ENCODE peak calls at places on chromosomes 5 and 9, in ten cellular contexts. One of them, this sample, is unnamed. For H3K36me3 and H3K9me3, the result is how much of the 10 kb centered on the place peaks cover.

GRCh38 chr9:126157826-126158431 is 168.7 kb upstream of the MVB12B start:
- DNase-seq in stomach: peak
- DNase-seq in esophagus squamous epithelium: no peak
- DNase-seq in Panc1: no peak
- DNase-seq in K562: no peak
- DNase-seq in OCI-LY7: no peak
- DNase-seq in sigmoid colon: no peak
- DNase-seq in body of pancreas: no peak
- DNase-seq in GM23248: no peak
- DNase-seq in heart right ventricle: no peak
- DNase-seq in this sample: no peak

GRCh38 chr5:148831590-148832565 is 5.5 kb downstream of the ADRB2 start:
- DNase-seq in heart right ventricle: no peak
- DNase-seq in GM23248: no peak
- DNase-seq in K562: no peak
- DNase-seq in Panc1: no peak
- DNase-seq in sigmoid colon: peak
- DNase-seq in body of pancreas: no peak
- DNase-seq in stomach: no peak
- DNase-seq in esophagus squamous epithelium: no peak
- DNase-seq in OCI-LY7: peak
- DNase-seq in this sample: no peak

GRCh38 chr5:110262754-110263153 is 463.7 kb downstream of the TMEM232 start:
- DNase-seq in stomach: no peak
- DNase-seq in sigmoid colon: no peak
- DNase-seq in body of pancreas: no peak
- DNase-seq in heart right ventricle: no peak
- DNase-seq in OCI-LY7: no peak
- DNase-seq in Panc1: no peak
- DNase-seq in K562: no peak
- DNase-seq in esophagus squamous epithelium: no peak
- DNase-seq in GM23248: peak
- DNase-seq in this sample: no peak

GRCh38 chr9:95756101-95756500 is 119.4 kb upstream of the ERCC6L2 start:
- DNase-seq in OCI-LY7: no peak
- DNase-seq in K562: no peak
- DNase-seq in heart right ventricle: no peak
- DNase-seq in stomach: no peak
- DNase-seq in Panc1: no peak
- DNase-seq in GM23248: no peak
- DNase-seq in body of pancreas: no peak
- DNase-seq in sigmoid colon: no peak
- DNase-seq in esophagus squamous epithelium: no peak
- DNase-seq in this sample: no peak

GRCh38 chr9:123401879-123402513 is 46.0 kb downstream of the CRB2 start:
- DNase-seq in sigmoid colon: no peak
- DNase-seq in OCI-LY7: peak
- DNase-seq in esophagus squamous epithelium: no peak
- DNase-seq in Panc1: peak
- DNase-seq in body of pancreas: no peak
- DNase-seq in GM23248: peak
- DNase-seq in K562: peak
- DNase-seq in stomach: no peak
- DNase-seq in heart right ventricle: peak
- DNase-seq in this sample: no peak

GRCh38 chr5:148739524-148739923 is 85.2 kb upstream of the HTR4 start:
- DNase-seq in esophagus squamous epithelium: no peak
- DNase-seq in sigmoid colon: no peak
- DNase-seq in OCI-LY7: no peak
- DNase-seq in GM23248: no peak
- DNase-seq in K562: no peak
- DNase-seq in Panc1: no peak
- DNase-seq in heart right ventricle: no peak
- DNase-seq in stomach: no peak
- DNase-seq in body of pancreas: no peak
- DNase-seq in this sample: peak

GRCh38 chr5:44646016-44646415 is 162.7 kb upstream of the MRPS30 start:
- DNase-seq in K562: no peak
- DNase-seq in stomach: no peak
- DNase-seq in esophagus squamous epithelium: no peak
- DNase-seq in sigmoid colon: no peak
- DNase-seq in Panc1: no peak
- DNase-seq in heart right ventricle: peak
- DNase-seq in body of pancreas: no peak
- DNase-seq in GM23248: no peak
- DNase-seq in OCI-LY7: no peak
- DNase-seq in this sample: no peak

GRCh38 chr9:73741316-73741715 is 589.7 kb downstream of the ANXA1 start:
- DNase-seq in sigmoid colon: no peak
- DNase-seq in GM23248: no peak
- DNase-seq in heart right ventricle: no peak
- DNase-seq in esophagus squamous epithelium: no peak
- DNase-seq in K562: no peak
- DNase-seq in body of pancreas: no peak
- DNase-seq in OCI-LY7: no peak
- DNase-seq in stomach: no peak
- DNase-seq in Panc1: no peak
- DNase-seq in this sample: no peak

GRCh38 chr9:31100311-31100710 is 1284.1 kb upstream of the ACO1 start:
- DNase-seq in OCI-LY7: no peak
- DNase-seq in Panc1: no peak
- DNase-seq in heart right ventricle: no peak
- DNase-seq in esophagus squamous epithelium: no peak
- DNase-seq in K562: no peak
- DNase-seq in GM23248: no peak
- DNase-seq in sigmoid colon: no peak
- DNase-seq in stomach: no peak
- DNase-seq in body of pancreas: no peak
- DNase-seq in this sample: no peak

GRCh38 chr5:95730011-95730700 is 980 bp upstream of the RHOBTB3 start:
- DNase-seq in stomach: no peak
- DNase-seq in sigmoid colon: no peak
- DNase-seq in GM23248: peak
- DNase-seq in esophagus squamous epithelium: no peak
- DNase-seq in Panc1: no peak
- DNase-seq in OCI-LY7: no peak
- DNase-seq in heart right ventricle: no peak
- DNase-seq in K562: no peak
- DNase-seq in body of pancreas: no peak
- DNase-seq in this sample: no peak

GRCh38 chr5:79495311-79495710 is 18.6 kb downstream of the HOMER1 start:
- DNase-seq in K562: no peak
- DNase-seq in sigmoid colon: no peak
- DNase-seq in heart right ventricle: no peak
- DNase-seq in GM23248: peak
- DNase-seq in esophagus squamous epithelium: no peak
- DNase-seq in stomach: no peak
- DNase-seq in Panc1: no peak
- DNase-seq in body of pancreas: no peak
- DNase-seq in OCI-LY7: no peak
- DNase-seq in this sample: no peak

GRCh38 chr9:5425006-5425628 is 12.6 kb downstream of the PLGRKT start:
- DNase-seq in heart right ventricle: no peak
- DNase-seq in K562: peak
- DNase-seq in Panc1: no peak
- DNase-seq in GM23248: peak
- DNase-seq in esophagus squamous epithelium: no peak
- DNase-seq in OCI-LY7: peak
- DNase-seq in stomach: no peak
- DNase-seq in sigmoid colon: no peak
- DNase-seq in body of pancreas: no peak
- DNase-seq in this sample: no peak

GRCh38 chr5:79236364-79236969 is 536 bp downstream of the JMY start:
- DNase-seq in GM23248: peak
- DNase-seq in body of pancreas: no peak
- DNase-seq in Panc1: no peak
- DNase-seq in K562: peak
- DNase-seq in heart right ventricle: no peak
- DNase-seq in OCI-LY7: peak
- DNase-seq in esophagus squamous epithelium: no peak
- DNase-seq in sigmoid colon: peak
- DNase-seq in stomach: no peak
- DNase-seq in this sample: peak

GRCh38 chr9:96215841-96216240 is 86.1 kb downstream of the HSD17B3 start:
- DNase-seq in Panc1: no peak
- DNase-seq in body of pancreas: no peak
- DNase-seq in sigmoid colon: peak
- DNase-seq in OCI-LY7: no peak
- DNase-seq in GM23248: no peak
- DNase-seq in heart right ventricle: no peak
- DNase-seq in stomach: no peak
- DNase-seq in esophagus squamous epithelium: no peak
- DNase-seq in K562: no peak
- DNase-seq in this sample: no peak

GRCh38 chr5:143642791-143643190 is 169.2 kb upstream of the HMHB1 start:
- DNase-seq in stomach: no peak
- DNase-seq in Panc1: no peak
- DNase-seq in sigmoid colon: no peak
- DNase-seq in esophagus squamous epithelium: no peak
- DNase-seq in OCI-LY7: no peak
- DNase-seq in heart right ventricle: no peak
- DNase-seq in GM23248: peak
- DNase-seq in K562: no peak
- DNase-seq in body of pancreas: no peak
- DNase-seq in this sample: no peak

GRCh38 chr5:151055336-151055735 is 25.5 kb downstream of the TNIP1 start:
- DNase-seq in K562: no peak
- DNase-seq in heart right ventricle: no peak
- DNase-seq in esophagus squamous epithelium: no peak
- DNase-seq in OCI-LY7: no peak
- DNase-seq in sigmoid colon: no peak
- DNase-seq in body of pancreas: no peak
- DNase-seq in Panc1: no peak
- DNase-seq in stomach: no peak
- DNase-seq in GM23248: no peak
- DNase-seq in this sample: no peak
- H3K36me3 ChIP-seq in K562: under half
- H3K36me3 ChIP-seq in heart right ventricle: under half
- H3K36me3 ChIP-seq in esophagus squamous epithelium: under half
- H3K36me3 ChIP-seq in OCI-LY7: half or more
- H3K36me3 ChIP-seq in sigmoid colon: half or more
- H3K36me3 ChIP-seq in body of pancreas: under half
- H3K36me3 ChIP-seq in Panc1: under half
- H3K36me3 ChIP-seq in stomach: half or more
- H3K36me3 ChIP-seq in GM23248: under half
- H3K36me3 ChIP-seq in this sample: half or more

GRCh38 chr5:14397717-14398116 is 183.9 kb upstream of the OTULINL start:
- DNase-seq in Panc1: no peak
- DNase-seq in sigmoid colon: no peak
- DNase-seq in K562: no peak
- DNase-seq in stomach: no peak
- DNase-seq in GM23248: peak
- DNase-seq in body of pancreas: no peak
- DNase-seq in OCI-LY7: no peak
- DNase-seq in heart right ventricle: no peak
- DNase-seq in esophagus squamous epithelium: no peak
- DNase-seq in this sample: peak

GRCh38 chr5:14399054-14399657 is 182.4 kb upstream of the OTULINL start:
- DNase-seq in K562: peak
- DNase-seq in sigmoid colon: no peak
- DNase-seq in Panc1: peak
- DNase-seq in OCI-LY7: peak
- DNase-seq in body of pancreas: no peak
- DNase-seq in stomach: no peak
- DNase-seq in heart right ventricle: no peak
- DNase-seq in GM23248: peak
- DNase-seq in esophagus squamous epithelium: no peak
- DNase-seq in this sample: no peak

GRCh38 chr5:14395411-14395810 is 186.2 kb upstream of the OTULINL start:
- DNase-seq in stomach: no peak
- DNase-seq in esophagus squamous epithelium: no peak
- DNase-seq in Panc1: no peak
- DNase-seq in K562: no peak
- DNase-seq in heart right ventricle: no peak
- DNase-seq in body of pancreas: no peak
- DNase-seq in GM23248: no peak
- DNase-seq in sigmoid colon: no peak
- DNase-seq in OCI-LY7: no peak
- DNase-seq in this sample: no peak

GRCh38 chr5:14396071-14396470 is 185.5 kb upstream of the OTULINL start:
- DNase-seq in heart right ventricle: no peak
- DNase-seq in K562: no peak
- DNase-seq in body of pancreas: no peak
- DNase-seq in Panc1: no peak
- DNase-seq in stomach: no peak
- DNase-seq in GM23248: no peak
- DNase-seq in esophagus squamous epithelium: no peak
- DNase-seq in sigmoid colon: no peak
- DNase-seq in OCI-LY7: no peak
- DNase-seq in this sample: no peak

DNA sequence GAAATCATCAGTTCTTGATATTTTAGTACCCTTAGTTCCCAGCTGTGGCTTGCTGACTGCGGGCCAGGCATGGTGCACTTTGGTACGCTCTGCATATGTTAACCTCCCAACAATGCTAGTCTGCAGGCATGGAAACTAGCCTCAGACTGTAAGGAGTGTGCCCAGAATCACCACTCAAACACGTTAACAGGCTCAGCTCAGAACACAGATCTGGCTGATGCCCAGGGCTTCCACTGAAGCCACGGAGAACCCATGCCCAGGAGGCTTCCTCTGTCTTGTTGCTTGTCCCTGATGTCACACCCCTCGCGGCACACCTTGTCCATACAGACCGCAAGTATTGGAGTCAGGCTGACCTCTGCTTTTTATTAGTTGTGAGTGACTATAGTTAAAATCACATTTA is 187.2 kb upstream of the OTULINL start:
- DNase-seq in stomach: no peak
- DNase-seq in sigmoid colon: no peak
- DNase-seq in esophagus squamous epithelium: no peak
- DNase-seq in GM23248: no peak
- DNase-seq in body of pancreas: no peak
- DNase-seq in K562: no peak
- DNase-seq in heart right ventricle: no peak
- DNase-seq in Panc1: no peak
- DNase-seq in OCI-LY7: no peak
- DNase-seq in this sample: no peak
- H3K4me3 ChIP-seq in stomach: no peak
- H3K4me3 ChIP-seq in sigmoid colon: no peak
- H3K4me3 ChIP-seq in esophagus squamous epithelium: no peak
- H3K4me3 ChIP-seq in GM23248: no peak
- H3K4me3 ChIP-seq in body of pancreas: no peak
- H3K4me3 ChIP-seq in K562: no peak
- H3K4me3 ChIP-seq in heart right ventricle: no peak
- H3K4me3 ChIP-seq in Panc1: no peak
- H3K4me3 ChIP-seq in OCI-LY7: no peak
- H3K4me3 ChIP-seq in this sample: no peak

GRCh38 chr9:90766736-90767135 is 34.9 kb upstream of the SYK start:
- DNase-seq in esophagus squamous epithelium: no peak
- DNase-seq in sigmoid colon: no peak
- DNase-seq in OCI-LY7: no peak
- DNase-seq in GM23248: no peak
- DNase-seq in stomach: no peak
- DNase-seq in Panc1: no peak
- DNase-seq in body of pancreas: no peak
- DNase-seq in heart right ventricle: no peak
- DNase-seq in K562: no peak
- DNase-seq in this sample: no peak
- H3K9me3 ChIP-seq in esophagus squamous epithelium: under half
- H3K9me3 ChIP-seq in sigmoid colon: under half
- H3K9me3 ChIP-seq in OCI-LY7: under half
- H3K9me3 ChIP-seq in GM23248: under half
- H3K9me3 ChIP-seq in stomach: under half
- H3K9me3 ChIP-seq in Panc1: under half
- H3K9me3 ChIP-seq in body of pancreas: under half
- H3K9me3 ChIP-seq in heart right ventricle: under half
- H3K9me3 ChIP-seq in K562: under half
- H3K9me3 ChIP-seq in this sample: under half

GRCh38 chr9:131528886-131529505 is 2.1 kb downstream of the UCK1 start:
- DNase-seq in OCI-LY7: no peak
- DNase-seq in stomach: no peak
- DNase-seq in K562: no peak
- DNase-seq in sigmoid colon: peak
- DNase-seq in body of pancreas: no peak
- DNase-seq in GM23248: no peak
- DNase-seq in heart right ventricle: no peak
- DNase-seq in Panc1: no peak
- DNase-seq in esophagus squamous epithelium: no peak
- DNase-seq in this sample: no peak
- H3K36me3 ChIP-seq in OCI-LY7: half or more
- H3K36me3 ChIP-seq in stomach: half or more
- H3K36me3 ChIP-seq in K562: half or more
- H3K36me3 ChIP-seq in sigmoid colon: half or more
- H3K36me3 ChIP-seq in body of pancreas: under half
- H3K36me3 ChIP-seq in GM23248: under half
- H3K36me3 ChIP-seq in heart right ventricle: under half
- H3K36me3 ChIP-seq in Panc1: under half
- H3K36me3 ChIP-seq in esophagus squamous epithelium: under half
- H3K36me3 ChIP-seq in this sample: under half